ENCODE peak calls at places on chromosome 1, in eight cellular contexts. H is esophagus muscularis mucosa, Y is A549, P is IMR-90, D is heart left ventricle, I is uterus, E is thyroid gland, W is adrenal gland. Q is an unnamed sample.

GRCh38 chr1:9427388-9427787 is 111.9 kb upstream of the SLC25A33 start:
- DNase-seq in H (no peak), Y (no peak), P (no peak), D (no peak), I (no peak), E (no peak), W (no peak), Q (no peak)

GRCh38 chr1:200510228-200510623 is 100.4 kb upstream of the ZNF281 start:
- DNase-seq in H (no peak), Y (peak), P (peak), D (peak), I (peak), E (peak), W (peak), Q (no peak)

GRCh38 chr1:2255420-2256369 is 27.6 kb downstream of the SKI start:
- DNase-seq in H (no peak), Y (peak), P (peak), D (no peak), I (no peak), E (no peak), W (peak), Q (no peak)

GRCh38 chr1:179143332-179143731 is 61.5 kb downstream of the TOR3A start:
- DNase-seq in H (no peak), Y (peak), P (peak), D (no peak), I (no peak), E (no peak), W (no peak), Q (no peak)

GRCh38 chr1:165903672-165904071 is 76.3 kb downstream of the UCK2 start:
- DNase-seq in H (no peak), Y (no peak), P (peak), D (no peak), I (no peak), E (no peak), W (peak), Q (peak)

GRCh38 chr1:68281946-68282615 is 49.8 kb upstream of the WLS start:
- DNase-seq in H (no peak), Y (no peak), P (no peak), D (no peak), I (no peak), E (no peak), W (no peak), Q (no peak)

GRCh38 chr1:6730889-6731288 is 29.3 kb upstream of the DNAJC11 start:
- DNase-seq in H (no peak), Y (no peak), P (no peak), D (no peak), I (no peak), E (no peak), W (no peak), Q (no peak)

GRCh38 chr1:54610601-54611580 is 12.4 kb downstream of the FAM151A start:
- DNase-seq in H (no peak), Y (no peak), P (no peak), D (no peak), I (no peak), E (no peak), W (no peak), Q (peak)

GRCh38 chr1:79815115-79815514 is 808.6 kb upstream of the ADGRL4 start:
- DNase-seq in H (no peak), Y (no peak), P (no peak), D (no peak), I (no peak), E (no peak), W (no peak), Q (no peak)

GRCh38 chr1:232599178-232600041 is 30.5 kb downstream of the SIPA1L2 start:
- DNase-seq in H (no peak), Y (no peak), P (peak), D (no peak), I (no peak), E (no peak), W (no peak), Q (no peak)

GRCh38 chr1:160767417-160768294 is 28.3 kb upstream of the LY9 start:
- DNase-seq in H (no peak), Y (no peak), P (no peak), D (no peak), I (no peak), E (no peak), W (no peak), Q (no peak)

GRCh38 chr1:229363723-229364122 is 20.9 kb upstream of the CCSAP start:
- DNase-seq in H (no peak), Y (no peak), P (no peak), D (no peak), I (no peak), E (no peak), W (no peak), Q (no peak)

GRCh38 chr1:14659913-14660312 is 61.4 kb downstream of the KAZN start:
- DNase-seq in H (no peak), Y (no peak), P (no peak), D (no peak), I (no peak), E (no peak), W (no peak), Q (no peak)

GRCh38 chr1:89894210-89894668 is 73.4 kb downstream of the LRRC8D start:
- DNase-seq in H (no peak), Y (peak), P (peak), D (no peak), I (no peak), E (no peak), W (no peak), Q (no peak)

GRCh38 chr1:14884619-14885175 is 268.9 kb upstream of the TMEM51 start:
- DNase-seq in H (no peak), Y (no peak), P (no peak), D (no peak), I (no peak), E (no peak), W (no peak), Q (no peak)

GRCh38 chr1:67459068-67459467 is 28.9 kb upstream of the SERBP1 start:
- DNase-seq in H (no peak), Y (no peak), P (no peak), D (no peak), I (no peak), E (no peak), W (no peak), Q (no peak)

GRCh38 chr1:53754484-53755312 is 15.7 kb upstream of the GLIS1 start:
- DNase-seq in H (no peak), Y (peak), P (peak), D (no peak), I (no peak), E (peak), W (peak), Q (no peak)

GRCh38 chr1:34840426-34840825 is 19.1 kb downstream of the SMIM12 start:
- DNase-seq in H (peak), Y (no peak), P (no peak), D (no peak), I (no peak), E (no peak), W (no peak), Q (no peak)

GRCh38 chr1:36881071-36881405 is 153.3 kb downstream of the GRIK3 start:
- DNase-seq in H (peak), Y (no peak), P (no peak), D (no peak), I (no peak), E (no peak), W (no peak), Q (peak)

DNA sequence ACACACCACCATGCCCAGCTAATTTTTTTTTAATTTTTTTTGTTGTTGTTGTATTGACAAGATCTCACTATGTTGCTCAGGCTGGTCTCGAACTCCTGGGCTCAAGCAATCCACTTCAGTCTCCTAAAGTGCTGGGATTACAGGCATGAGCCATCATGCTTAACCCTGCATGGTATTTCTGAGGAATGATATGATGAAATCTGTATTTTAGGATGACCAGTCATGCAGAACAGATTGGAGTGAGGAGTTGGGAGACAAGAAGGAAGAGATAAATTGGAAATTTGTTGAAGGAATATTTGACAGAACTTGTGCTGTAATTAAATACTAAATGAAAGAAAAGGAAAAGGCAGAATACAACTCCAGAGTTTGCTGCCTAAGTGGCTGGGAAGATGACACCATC is 4.7 kb upstream of the NDUFS5 start:
- DNase-seq in H (no peak), Y (no peak), P (no peak), D (no peak), I (no peak), E (no peak), W (no peak), Q (no peak)
- H3K4me3 ChIP-seq in H (no peak), Y (no peak), P (no peak), D (no peak), I (no peak), E (no peak), W (no peak), Q (no peak)

GRCh38 chr1:23483327-23484252 is at the start of gene ASAP3:
- DNase-seq in H (no peak), Y (no peak), P (peak), D (peak), I (peak), E (peak), W (peak), Q (peak)
- TF ChIP-seq POLR2A in H (peak), Y (peak), P (peak), D (peak), I (peak), E (peak), W (no peak), Q (no peak)

DNA sequence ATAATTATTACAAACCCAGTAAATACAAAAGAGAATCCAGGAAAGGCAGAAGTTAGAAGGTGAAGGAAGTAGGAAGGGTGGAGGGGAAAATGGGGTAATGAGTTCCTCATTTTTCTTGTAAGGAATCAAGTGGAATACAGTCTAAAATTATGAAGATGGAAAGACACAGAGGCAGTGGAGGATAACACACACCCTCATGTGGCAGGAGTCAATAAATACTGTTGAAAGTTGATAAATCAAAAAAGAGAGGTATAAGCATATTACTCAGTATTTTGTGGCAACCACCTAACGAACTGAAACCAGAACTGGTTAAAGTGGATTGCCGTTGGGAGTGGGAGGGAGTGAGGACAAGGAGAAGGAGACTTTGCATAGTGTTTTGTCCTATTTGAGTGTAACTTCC is 78.6 kb upstream of the SLC44A3 start:
- DNase-seq in H (no peak), Y (no peak), P (no peak), D (no peak), I (no peak), E (no peak), W (no peak), Q (no peak)
- TF ChIP-seq CTCF in H (no peak), Y (no peak), P (no peak), D (no peak), I (no peak), E (no peak), W (no peak), Q (no peak)

DNA sequence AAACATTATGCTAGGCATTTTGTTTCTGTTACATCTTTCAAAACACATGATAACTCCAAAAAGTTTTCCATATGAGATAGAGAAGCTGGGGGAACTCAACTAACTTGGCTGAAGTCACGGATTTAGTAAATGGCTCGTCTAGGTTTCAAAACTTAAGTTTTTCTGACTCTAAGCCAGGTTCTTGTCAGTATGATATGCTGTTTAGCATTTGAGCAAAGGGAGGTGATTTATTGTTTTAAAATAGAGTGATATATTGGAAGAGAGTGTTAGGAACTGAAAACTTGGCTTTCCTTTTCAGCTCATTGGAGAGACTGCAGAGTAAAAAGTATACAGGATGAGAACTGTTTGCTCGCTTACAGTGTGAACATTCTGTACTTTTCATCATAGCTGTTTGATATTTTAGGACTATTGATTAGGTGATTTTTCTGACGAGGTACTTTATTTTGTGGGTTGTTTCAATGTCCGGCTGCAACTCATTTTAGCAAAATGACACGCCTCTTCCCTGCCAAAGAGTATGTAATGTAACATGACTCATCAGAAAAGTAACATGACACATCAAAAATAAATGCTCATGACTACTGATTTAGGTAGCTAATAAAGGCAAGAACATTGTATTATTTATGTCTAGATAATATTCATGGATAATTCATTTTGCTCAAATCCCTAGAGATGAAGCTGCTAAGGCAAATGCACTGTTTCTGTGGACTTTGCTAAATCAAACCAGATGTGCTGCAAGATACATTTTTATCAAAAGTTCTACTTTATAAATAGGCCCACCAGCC is 355.1 kb downstream of the GPATCH2 start:
- DNase-seq in H (no peak), Y (peak), P (peak), D (no peak), I (no peak), E (no peak), W (no peak), Q (no peak)
- H3K4me3 ChIP-seq in H (no peak), Y (no peak), P (no peak), D (no peak), I (no peak), E (no peak), W (no peak), Q (no peak)

GRCh38 chr1:156420209-156421061 is 51.4 kb downstream of the RHBG start:
- DNase-seq in H (no peak), Y (no peak), P (no peak), D (no peak), I (no peak), E (no peak), W (no peak), Q (no peak)

GRCh38 chr1:156421939-156422601 is 53.1 kb downstream of the RHBG start:
- DNase-seq in H (no peak), Y (no peak), P (no peak), D (no peak), I (no peak), E (no peak), W (no peak), Q (no peak)

GRCh38 chr1:156422602-156423091 is 53.6 kb downstream of the RHBG start:
- DNase-seq in H (no peak), Y (no peak), P (no peak), D (no peak), I (no peak), E (peak), W (peak), Q (no peak)

GRCh38 chr1:156419863-156420208 is 50.8 kb downstream of the RHBG start:
- DNase-seq in H (no peak), Y (no peak), P (no peak), D (no peak), I (no peak), E (no peak), W (no peak), Q (no peak)

DNA sequence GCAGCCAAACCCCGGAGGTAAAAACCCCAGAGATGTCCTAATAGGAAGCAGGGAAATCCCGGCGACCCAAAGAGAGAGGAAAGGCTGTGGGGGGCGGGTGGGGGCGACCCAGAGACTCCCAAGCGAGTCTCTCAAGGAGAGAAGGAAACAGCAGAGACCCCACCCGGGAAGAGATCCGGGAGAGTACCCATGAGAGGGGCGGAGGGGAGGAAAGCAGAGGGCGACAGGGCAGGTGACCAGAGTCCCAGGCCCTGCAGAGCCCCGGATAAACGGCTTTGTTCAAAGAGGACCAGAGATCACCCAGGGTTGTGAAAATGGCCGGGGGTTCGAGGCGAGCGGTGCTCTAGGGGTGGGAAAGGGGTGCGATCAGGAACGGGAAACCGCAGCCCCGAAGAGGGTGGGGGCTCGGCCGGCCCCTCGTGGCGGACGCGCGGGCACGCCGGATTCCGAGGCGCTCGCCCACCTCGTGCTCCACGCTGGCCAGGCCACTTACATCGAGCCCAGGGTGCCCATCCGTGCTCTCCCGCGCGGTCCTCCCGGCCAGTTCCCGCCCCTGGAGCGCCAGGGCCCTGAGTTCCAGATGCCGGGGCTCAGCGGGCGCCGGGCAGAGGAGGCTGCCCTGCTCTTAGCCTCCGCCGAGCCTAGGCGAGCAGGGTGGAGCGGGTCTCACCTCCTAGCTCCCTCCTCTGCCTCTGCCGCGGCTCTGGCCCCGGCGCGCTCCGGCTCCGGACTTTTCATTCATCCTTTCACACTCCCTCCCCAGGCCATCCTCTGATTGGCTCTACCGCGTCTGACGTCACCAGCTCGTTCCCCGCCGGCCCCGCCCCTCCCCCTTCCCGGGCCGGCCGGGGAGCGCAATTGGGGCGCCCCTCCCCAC is 52.3 kb downstream of the RHBG start:
- DNase-seq in H (no peak), Y (peak), P (peak), D (peak), I (peak), E (peak), W (peak), Q (peak)
- TF ChIP-seq POLR2A in H (no peak), Y (peak), P (no peak), D (no peak), I (no peak), E (no peak), W (peak), Q (no peak)

GRCh38 chr1:219153741-219154140 is 19.9 kb upstream of the LYPLAL1 start:
- DNase-seq in H (no peak), Y (no peak), P (peak), D (no peak), I (no peak), E (no peak), W (no peak), Q (no peak)
- TF ChIP-seq CTCF in H (no peak), Y (no peak), P (no peak), D (no peak), I (no peak), E (no peak), W (no peak), Q (no peak)

GRCh38 chr1:111856411-111857135 is 100.9 kb downstream of the DDX20 start:
- DNase-seq in H (no peak), Y (no peak), P (no peak), D (no peak), I (no peak), E (no peak), W (no peak), Q (no peak)
- H3K4me3 ChIP-seq in H (no peak), Y (no peak), P (no peak), D (no peak), I (no peak), E (no peak), W (no peak), Q (no peak)

GRCh38 chr1:30749691-30750583 is 7.6 kb downstream of the LAPTM5 start:
- DNase-seq in H (no peak), Y (no peak), P (no peak), D (no peak), I (no peak), E (no peak), W (no peak), Q (no peak)
- TF ChIP-seq POLR2A in H (no peak), Y (no peak), P (no peak), D (no peak), I (no peak), E (no peak), W (no peak), Q (no peak)